ENCODE peak calls at places on chromosomes 4 and X, in five cellular contexts. One of them, this sample, is unnamed.

GRCh38 chr4:7256989-7257810 is 64.9 kb downstream of the SORCS2 start:
- DNase-seq in AG08395: peak
- DNase-seq in osteoblast: peak
- DNase-seq in NCI-H1105: no peak
- DNase-seq in activated effector memory CD4-positive, alpha-beta T cell treated with Interleukin-2 at 50 U/mL for 16 hours: no peak
- DNase-seq in this sample: no peak

GRCh38 chr4:185573651-185574199 is 38.4 kb upstream of the PDLIM3 start:
- DNase-seq in AG08395: peak
- DNase-seq in osteoblast: peak
- DNase-seq in NCI-H1105: no peak
- DNase-seq in activated effector memory CD4-positive, alpha-beta T cell treated with Interleukin-2 at 50 U/mL for 16 hours: no peak
- DNase-seq in this sample: no peak

GRCh38 chr4:10099521-10100325 is 16.9 kb downstream of the WDR1 start:
- DNase-seq in AG08395: no peak
- DNase-seq in osteoblast: no peak
- DNase-seq in NCI-H1105: no peak
- DNase-seq in activated effector memory CD4-positive, alpha-beta T cell treated with Interleukin-2 at 50 U/mL for 16 hours: no peak
- DNase-seq in this sample: peak

GRCh38 chrX:100263650-100264049 is 146.4 kb downstream of the PCDH19 start:
- DNase-seq in AG08395: no peak
- DNase-seq in osteoblast: no peak
- DNase-seq in NCI-H1105: no peak
- DNase-seq in activated effector memory CD4-positive, alpha-beta T cell treated with Interleukin-2 at 50 U/mL for 16 hours: no peak
- DNase-seq in this sample: no peak

GRCh38 chr4:3719191-3719590 is 47.0 kb upstream of the ADRA2C start:
- DNase-seq in AG08395: no peak
- DNase-seq in osteoblast: no peak
- DNase-seq in NCI-H1105: no peak
- DNase-seq in activated effector memory CD4-positive, alpha-beta T cell treated with Interleukin-2 at 50 U/mL for 16 hours: no peak
- DNase-seq in this sample: no peak

GRCh38 chr4:181569553-181569952 is 673.6 kb upstream of the TENM3 start:
- DNase-seq in AG08395: peak
- DNase-seq in osteoblast: peak
- DNase-seq in NCI-H1105: no peak
- DNase-seq in activated effector memory CD4-positive, alpha-beta T cell treated with Interleukin-2 at 50 U/mL for 16 hours: no peak
- DNase-seq in this sample: no peak

GRCh38 chr4:51840791-51841190 is 2.2 kb upstream of the DCUN1D4 start:
- DNase-seq in AG08395: no peak
- DNase-seq in osteoblast: peak
- DNase-seq in NCI-H1105: no peak
- DNase-seq in activated effector memory CD4-positive, alpha-beta T cell treated with Interleukin-2 at 50 U/mL for 16 hours: no peak
- DNase-seq in this sample: no peak

GRCh38 chr4:14237911-14238310 is 610.4 kb upstream of the BOD1L1 start:
- DNase-seq in AG08395: no peak
- DNase-seq in osteoblast: no peak
- DNase-seq in NCI-H1105: no peak
- DNase-seq in activated effector memory CD4-positive, alpha-beta T cell treated with Interleukin-2 at 50 U/mL for 16 hours: no peak
- DNase-seq in this sample: no peak

GRCh38 chrX:107712231-107713204 is 63.1 kb downstream of the TSC22D3 start:
- DNase-seq in AG08395: no peak
- DNase-seq in osteoblast: peak
- DNase-seq in NCI-H1105: no peak
- DNase-seq in activated effector memory CD4-positive, alpha-beta T cell treated with Interleukin-2 at 50 U/mL for 16 hours: no peak
- DNase-seq in this sample: peak

GRCh38 chr4:185717018-185717726 is 94.8 kb downstream of the SORBS2 start:
- DNase-seq in AG08395: no peak
- DNase-seq in osteoblast: no peak
- DNase-seq in NCI-H1105: no peak
- DNase-seq in activated effector memory CD4-positive, alpha-beta T cell treated with Interleukin-2 at 50 U/mL for 16 hours: no peak
- DNase-seq in this sample: no peak

GRCh38 chr4:114659386-114660008 is 60.9 kb downstream of the UGT8 start:
- DNase-seq in AG08395: peak
- DNase-seq in osteoblast: peak
- DNase-seq in NCI-H1105: peak
- DNase-seq in activated effector memory CD4-positive, alpha-beta T cell treated with Interleukin-2 at 50 U/mL for 16 hours: no peak
- DNase-seq in this sample: peak

GRCh38 chr4:98780111-98780549 is 121.7 kb upstream of the TSPAN5 start:
- DNase-seq in AG08395: no peak
- DNase-seq in osteoblast: no peak
- DNase-seq in NCI-H1105: no peak
- DNase-seq in activated effector memory CD4-positive, alpha-beta T cell treated with Interleukin-2 at 50 U/mL for 16 hours: no peak
- DNase-seq in this sample: no peak

GRCh38 chr4:144582105-144582850 is 63.7 kb upstream of the HHIP start:
- DNase-seq in AG08395: no peak
- DNase-seq in osteoblast: no peak
- DNase-seq in NCI-H1105: no peak
- DNase-seq in activated effector memory CD4-positive, alpha-beta T cell treated with Interleukin-2 at 50 U/mL for 16 hours: no peak
- DNase-seq in this sample: no peak

GRCh38 chrX:20471483-20471882 is 204.8 kb upstream of the RPS6KA3 start:
- DNase-seq in AG08395: no peak
- DNase-seq in osteoblast: no peak
- DNase-seq in NCI-H1105: no peak
- DNase-seq in activated effector memory CD4-positive, alpha-beta T cell treated with Interleukin-2 at 50 U/mL for 16 hours: no peak
- DNase-seq in this sample: no peak